ENCODE peak calls at places on chromosomes 2 and 18, in ten cellular contexts. A is right lobe of liver; W is T1000; G is AG08396; V is NCI-H1417; R is body of pancreas; N is activated CD8-positive, alpha-beta memory T cell treated with anti-CD3 and anti-CD28 coated beads, Interleukin-2, amount 50 U/mL, for 48 hours; X is activated T-helper 1 cell treated with anti-CD3 and anti-CD28 coated beads, Interleukin-2, amount 50 U/mL, for 16 hours; H is fibroblast of villous mesenchyme; M is RCC 7860. C is an unnamed sample.

GRCh38 chr2:215737496-215737895 is 275.9 kb downstream of the MREG start:
- DNase-seq in X (no peak), R (no peak), A (no peak), H (no peak), W (no peak), N (no peak), V (no peak), M (no peak), G (no peak), C (no peak)

GRCh38 chr18:77316641-77317040 is 67.0 kb downstream of the GALR1 start:
- DNase-seq in G (no peak), R (no peak), N (no peak), M (no peak), H (no peak), A (no peak), X (no peak), V (no peak), W (no peak), C (no peak)

GRCh38 chr2:142756430-142756829 is 121.0 kb upstream of the KYNU start:
- DNase-seq in M (peak), G (no peak), A (no peak), R (no peak), N (no peak), V (no peak), H (peak), W (no peak), X (no peak), C (no peak)

GRCh38 chr18:49623571-49623970 is 61.7 kb downstream of the LIPG start:
- DNase-seq in N (no peak), V (no peak), G (no peak), M (no peak), X (no peak), W (no peak), R (no peak), H (no peak), A (no peak), C (no peak)

GRCh38 chr18:41744664-41745063 is 210.4 kb upstream of the PIK3C3 start:
- DNase-seq in G (no peak), R (no peak), H (no peak), A (no peak), V (peak), M (no peak), N (no peak), W (no peak), X (no peak), C (no peak)

GRCh38 chr2:10740226-10740625 is 18.8 kb downstream of the ATP6V1C2 start:
- DNase-seq in W (no peak), G (no peak), N (no peak), H (no peak), A (peak), R (no peak), X (no peak), V (no peak), M (no peak), C (no peak)

GRCh38 chr2:176534798-176535479 is 265.7 kb downstream of the MTX2 start:
- DNase-seq in H (peak), R (no peak), W (no peak), M (no peak), G (no peak), V (peak), X (no peak), N (no peak), A (no peak), C (no peak)

GRCh38 chr2:33215299-33215698 is 261.1 kb upstream of the RASGRP3 start:
- DNase-seq in R (peak), N (no peak), H (peak), M (peak), X (no peak), W (peak), G (peak), V (no peak), A (no peak), C (no peak)

GRCh38 chr2:110883401-110883800 is 151.0 kb downstream of the ACOXL start:
- DNase-seq in A (no peak), X (no peak), N (no peak), R (no peak), H (no peak), W (no peak), G (no peak), M (no peak), V (no peak), C (no peak)

GRCh38 chr2:235605306-235605998 is 111.6 kb downstream of the AGAP1 start:
- DNase-seq in V (peak), G (peak), N (no peak), H (peak), W (peak), X (no peak), A (no peak), M (no peak), R (peak), C (peak)

GRCh38 chr2:12514631-12515437 is 201.9 kb upstream of the TRIB2 start:
- DNase-seq in X (no peak), N (no peak), V (no peak), H (peak), W (no peak), R (no peak), G (no peak), A (no peak), M (no peak), C (no peak)

GRCh38 chr18:47730795-47731194 is 199.7 kb downstream of the SMAD2 start:
- DNase-seq in N (no peak), X (no peak), G (no peak), V (no peak), R (no peak), H (no peak), M (peak), A (no peak), W (no peak), C (no peak)

GRCh38 chr18:6731197-6731596 is 1.7 kb downstream of the ARHGAP28 start:
- DNase-seq in M (no peak), W (no peak), V (no peak), X (no peak), G (peak), R (peak), N (no peak), A (no peak), H (peak), C (no peak)

GRCh38 chr2:96762529-96763253 is 2.0 kb downstream of the CNNM4 start:
- DNase-seq in M (no peak), A (peak), H (no peak), G (no peak), V (peak), X (no peak), N (no peak), W (no peak), R (no peak), C (no peak)

GRCh38 chr18:44680271-44681038 is at the start of gene SETBP1:
- DNase-seq in X (no peak), V (peak), A (peak), H (peak), M (no peak), N (peak), W (peak), G (peak), R (peak), C (peak)

GRCh38 chr2:618591-618990 is 58.6 kb downstream of the TMEM18 start:
- DNase-seq in W (no peak), M (no peak), H (no peak), A (no peak), X (no peak), G (no peak), V (no peak), R (no peak), N (no peak), C (no peak)

GRCh38 chr2:240685771-240686371 is 3.2 kb upstream of the AQP12B start:
- DNase-seq in X (no peak), W (no peak), V (no peak), A (peak), M (no peak), R (peak), H (no peak), G (peak), N (peak), C (no peak)

GRCh38 chr18:58552057-58552461 is 76.8 kb downstream of the ALPK2 start:
- DNase-seq in H (no peak), W (no peak), R (no peak), G (no peak), X (no peak), N (no peak), V (no peak), A (no peak), M (no peak), C (no peak)

GRCh38 chr2:199440118-199440517 is 17.6 kb downstream of the SATB2 start:
- DNase-seq in X (no peak), M (no peak), H (no peak), V (no peak), G (no peak), N (no peak), A (no peak), W (no peak), R (no peak), C (no peak)

GRCh38 chr18:79554945-79555645 is 124.5 kb upstream of the CTDP1 start:
- DNase-seq in V (no peak), A (peak), H (no peak), M (no peak), X (no peak), W (no peak), N (no peak), G (no peak), R (no peak), C (no peak)

GRCh38 chr18:9824474-9824832 is 61.3 kb upstream of the TXNDC2 start:
- DNase-seq in X (no peak), A (no peak), W (no peak), M (no peak), N (no peak), H (peak), G (no peak), R (no peak), V (no peak), C (peak)

GRCh38 chr2:15725101-15725787 is 133.6 kb downstream of the DDX1 start:
- DNase-seq in W (no peak), N (no peak), G (no peak), R (no peak), H (no peak), A (no peak), V (no peak), M (no peak), X (no peak), C (no peak)

GRCh38 chr2:215499330-215499729 is 63.5 kb upstream of the FN1 start:
- DNase-seq in A (no peak), X (no peak), H (peak), W (no peak), M (no peak), R (no peak), N (no peak), V (no peak), G (no peak), C (no peak)

GRCh38 chr2:126886201-126886905 is 12.3 kb upstream of the TEX51 start:
- DNase-seq in G (peak), H (peak), N (peak), V (no peak), A (peak), X (no peak), M (no peak), R (peak), W (peak), C (peak)

GRCh38 chr2:74513605-74514367 is 464 bp upstream of the TLX2 start:
- DNase-seq in V (peak), M (no peak), W (no peak), H (no peak), X (no peak), R (no peak), A (no peak), N (peak), G (no peak), C (no peak)